ENCODE peak calls at places on chromosomes 13 and 19, in seven cellular contexts. One of them, this sample, is unnamed.

GRCh38 chr13:39347926-39348901 is 254.8 kb downstream of the LHFPL6 start:
- DNase-seq in thoracic aorta: no peak
- DNase-seq in ovary: no peak
- DNase-seq in H1: peak; percentile 52
- DNase-seq in upper lobe of right lung: no peak
- DNase-seq in psoas muscle: no peak
- DNase-seq in fibroblast of lung: no peak
- DNase-seq in this sample: no peak

GRCh38 chr13:98199480-98199879 is 22.4 kb upstream of the RNF113B start:
- DNase-seq in thoracic aorta: no peak
- DNase-seq in ovary: no peak
- DNase-seq in H1: no peak
- DNase-seq in upper lobe of right lung: no peak
- DNase-seq in psoas muscle: no peak
- DNase-seq in fibroblast of lung: no peak
- DNase-seq in this sample: no peak

GRCh38 chr13:105721056-105721455 is 814.4 kb downstream of the EFNB2 start:
- DNase-seq in thoracic aorta: no peak
- DNase-seq in ovary: no peak
- DNase-seq in H1: no peak
- DNase-seq in upper lobe of right lung: no peak
- DNase-seq in psoas muscle: no peak
- DNase-seq in fibroblast of lung: peak; percentile 32
- DNase-seq in this sample: no peak

GRCh38 chr19:47465957-47466356 is 5.7 kb downstream of the SLC8A2 start:
- DNase-seq in thoracic aorta: no peak
- DNase-seq in ovary: no peak
- DNase-seq in H1: no peak
- DNase-seq in upper lobe of right lung: no peak
- DNase-seq in psoas muscle: peak; percentile 32
- DNase-seq in fibroblast of lung: no peak
- DNase-seq in this sample: no peak

GRCh38 chr13:65260938-65261880 is 1968.9 kb downstream of the PCDH9 start:
- DNase-seq in thoracic aorta: no peak
- DNase-seq in ovary: no peak
- DNase-seq in H1: no peak
- DNase-seq in upper lobe of right lung: no peak
- DNase-seq in psoas muscle: no peak
- DNase-seq in fibroblast of lung: no peak
- DNase-seq in this sample: no peak

GRCh38 chr19:30754162-30754561 is 382.0 kb downstream of the ZNF536 start:
- DNase-seq in thoracic aorta: no peak
- DNase-seq in ovary: no peak
- DNase-seq in H1: no peak
- DNase-seq in upper lobe of right lung: no peak
- DNase-seq in psoas muscle: no peak
- DNase-seq in fibroblast of lung: no peak
- DNase-seq in this sample: no peak

GRCh38 chr13:30739646-30740642 is 4.6 kb downstream of the ALOX5AP start:
- DNase-seq in thoracic aorta: no peak
- DNase-seq in ovary: no peak
- DNase-seq in H1: no peak
- DNase-seq in upper lobe of right lung: no peak
- DNase-seq in psoas muscle: no peak
- DNase-seq in fibroblast of lung: peak; percentile 99
- DNase-seq in this sample: no peak

GRCh38 chr19:34305221-34306058 is 51.1 kb downstream of the GARRE1 start:
- DNase-seq in thoracic aorta: no peak
- DNase-seq in ovary: no peak
- DNase-seq in H1: no peak
- DNase-seq in upper lobe of right lung: no peak
- DNase-seq in psoas muscle: no peak
- DNase-seq in fibroblast of lung: peak; percentile 33
- DNase-seq in this sample: no peak

GRCh38 chr13:44237276-44237767 is 136.3 kb upstream of the SERP2 start:
- DNase-seq in thoracic aorta: peak; percentile 51
- DNase-seq in ovary: peak; percentile 62
- DNase-seq in H1: no peak
- DNase-seq in upper lobe of right lung: no peak
- DNase-seq in psoas muscle: peak; percentile 78
- DNase-seq in fibroblast of lung: peak; percentile 92
- DNase-seq in this sample: no peak

GRCh38 chr19:29400917-29401711 is 124.7 kb upstream of the VSTM2B start:
- DNase-seq in thoracic aorta: no peak
- DNase-seq in ovary: no peak
- DNase-seq in H1: no peak
- DNase-seq in upper lobe of right lung: no peak
- DNase-seq in psoas muscle: no peak
- DNase-seq in fibroblast of lung: no peak
- DNase-seq in this sample: no peak

GRCh38 chr19:4722671-4723464 is 774 bp downstream of the DPP9 start:
- DNase-seq in thoracic aorta: no peak
- DNase-seq in ovary: peak; percentile 83
- DNase-seq in H1: no peak
- DNase-seq in upper lobe of right lung: no peak
- DNase-seq in psoas muscle: peak; percentile 78
- DNase-seq in fibroblast of lung: peak; percentile 73
- DNase-seq in this sample: no peak

GRCh38 chr19:43438291-43439162 is 23.8 kb downstream of the TEX101 start:
- DNase-seq in thoracic aorta: no peak
- DNase-seq in ovary: no peak
- DNase-seq in H1: no peak
- DNase-seq in upper lobe of right lung: no peak
- DNase-seq in psoas muscle: no peak
- DNase-seq in fibroblast of lung: peak; percentile 53
- DNase-seq in this sample: no peak

GRCh38 chr13:44147648-44148047 is 226.0 kb upstream of the SERP2 start:
- DNase-seq in thoracic aorta: no peak
- DNase-seq in ovary: no peak
- DNase-seq in H1: no peak
- DNase-seq in upper lobe of right lung: no peak
- DNase-seq in psoas muscle: no peak
- DNase-seq in fibroblast of lung: no peak
- DNase-seq in this sample: no peak

GRCh38 chr13:27535546-27535945 is 84.8 kb downstream of the LNX2 start:
- DNase-seq in thoracic aorta: no peak
- DNase-seq in ovary: no peak
- DNase-seq in H1: no peak
- DNase-seq in upper lobe of right lung: no peak
- DNase-seq in psoas muscle: no peak
- DNase-seq in fibroblast of lung: no peak
- DNase-seq in this sample: no peak

GRCh38 chr13:29861694-29862110 is 11.3 kb upstream of the UBL3 start:
- DNase-seq in thoracic aorta: no peak
- DNase-seq in ovary: no peak
- DNase-seq in H1: no peak
- DNase-seq in upper lobe of right lung: no peak
- DNase-seq in psoas muscle: no peak
- DNase-seq in fibroblast of lung: peak; percentile 98
- DNase-seq in this sample: no peak

GRCh38 chr13:39682788-39683187 is 27.3 kb downstream of the COG6 start:
- DNase-seq in thoracic aorta: no peak
- DNase-seq in ovary: no peak
- DNase-seq in H1: no peak
- DNase-seq in upper lobe of right lung: no peak
- DNase-seq in psoas muscle: no peak
- DNase-seq in fibroblast of lung: no peak
- DNase-seq in this sample: no peak

GRCh38 chr13:112210401-112210800 is 143.5 kb downstream of the SOX1 start:
- DNase-seq in thoracic aorta: no peak
- DNase-seq in ovary: no peak
- DNase-seq in H1: no peak
- DNase-seq in upper lobe of right lung: no peak
- DNase-seq in psoas muscle: no peak
- DNase-seq in fibroblast of lung: no peak
- DNase-seq in this sample: no peak

GRCh38 chr19:1163934-1164683 is 10.0 kb downstream of the SBNO2 start:
- DNase-seq in thoracic aorta: no peak
- DNase-seq in ovary: no peak
- DNase-seq in H1: no peak
- DNase-seq in upper lobe of right lung: no peak
- DNase-seq in psoas muscle: peak; percentile 85
- DNase-seq in fibroblast of lung: no peak
- DNase-seq in this sample: no peak

GRCh38 chr13:26308836-26309235 is 54.9 kb downstream of the CDK8 start:
- DNase-seq in thoracic aorta: no peak
- DNase-seq in ovary: no peak
- DNase-seq in H1: no peak
- DNase-seq in upper lobe of right lung: no peak
- DNase-seq in psoas muscle: no peak
- DNase-seq in fibroblast of lung: no peak
- DNase-seq in this sample: no peak

GRCh38 chr13:101092985-101093384 is 323.3 kb downstream of the NALCN start:
- DNase-seq in thoracic aorta: no peak
- DNase-seq in ovary: no peak
- DNase-seq in H1: no peak
- DNase-seq in upper lobe of right lung: no peak
- DNase-seq in psoas muscle: no peak
- DNase-seq in fibroblast of lung: no peak
- DNase-seq in this sample: no peak

GRCh38 chr19:51784922-51785690 is 9.9 kb upstream of the FPR3 start:
- DNase-seq in thoracic aorta: peak; percentile 21
- DNase-seq in ovary: no peak
- DNase-seq in H1: no peak
- DNase-seq in upper lobe of right lung: peak; percentile 70
- DNase-seq in psoas muscle: peak; percentile 67
- DNase-seq in fibroblast of lung: peak; percentile 71
- DNase-seq in this sample: no peak

GRCh38 chr19:47379398-47379938 is 30.4 kb downstream of the DHX34 start:
- DNase-seq in thoracic aorta: no peak
- DNase-seq in ovary: no peak
- DNase-seq in H1: no peak
- DNase-seq in upper lobe of right lung: no peak
- DNase-seq in psoas muscle: peak; percentile 75
- DNase-seq in fibroblast of lung: no peak
- DNase-seq in this sample: no peak

GRCh38 chr19:44551850-44552249 is 22.4 kb upstream of the CEACAM20 start:
- DNase-seq in thoracic aorta: no peak
- DNase-seq in ovary: no peak
- DNase-seq in H1: no peak
- DNase-seq in upper lobe of right lung: no peak
- DNase-seq in psoas muscle: no peak
- DNase-seq in fibroblast of lung: no peak
- DNase-seq in this sample: no peak

GRCh38 chr19:955803-956746 is 28.1 kb upstream of the WDR18 start:
- DNase-seq in thoracic aorta: no peak
- DNase-seq in ovary: no peak
- DNase-seq in H1: no peak
- DNase-seq in upper lobe of right lung: no peak
- DNase-seq in psoas muscle: no peak
- DNase-seq in fibroblast of lung: no peak
- DNase-seq in this sample: no peak

GRCh38 chr19:35745328-35746086 is at the start of the genes PSENEN and U2AF1L4:
- DNase-seq in thoracic aorta: peak; percentile 93
- DNase-seq in ovary: peak; percentile 98
- DNase-seq in H1: peak; percentile 92
- DNase-seq in upper lobe of right lung: peak; percentile 98
- DNase-seq in psoas muscle: peak; percentile 98
- DNase-seq in fibroblast of lung: peak; percentile 99
- DNase-seq in this sample: peak; percentile 87

GRCh38 chr19:35750167-35750566 is 1.8 kb downstream of the LIN37 start:
- DNase-seq in thoracic aorta: no peak
- DNase-seq in ovary: no peak
- DNase-seq in H1: no peak
- DNase-seq in upper lobe of right lung: no peak
- DNase-seq in psoas muscle: no peak
- DNase-seq in fibroblast of lung: no peak
- DNase-seq in this sample: no peak

GRCh38 chr19:35746556-35746955 is 1.1 kb downstream of the PSENEN start:
- DNase-seq in thoracic aorta: no peak
- DNase-seq in ovary: no peak
- DNase-seq in H1: no peak
- DNase-seq in upper lobe of right lung: no peak
- DNase-seq in psoas muscle: no peak
- DNase-seq in fibroblast of lung: no peak
- DNase-seq in this sample: no peak

GRCh38 chr19:35746087-35746462 is 624 bp downstream of the PSENEN start:
- DNase-seq in thoracic aorta: no peak
- DNase-seq in ovary: no peak
- DNase-seq in H1: no peak
- DNase-seq in upper lobe of right lung: no peak
- DNase-seq in psoas muscle: no peak
- DNase-seq in fibroblast of lung: no peak
- DNase-seq in this sample: no peak

GRCh38 chr19:35748106-35749020 is at the start of gene LIN37:
- DNase-seq in thoracic aorta: peak; percentile 99
- DNase-seq in ovary: peak; percentile 98
- DNase-seq in H1: peak; percentile 99
- DNase-seq in upper lobe of right lung: peak; percentile 99
- DNase-seq in psoas muscle: peak; percentile 99
- DNase-seq in fibroblast of lung: peak; percentile 98
- DNase-seq in this sample: peak; percentile 98
- TF ChIP-seq CTCF in thoracic aorta: no peak
- TF ChIP-seq CTCF in ovary: peak; percentile 19
- TF ChIP-seq CTCF in H1: no peak
- TF ChIP-seq CTCF in upper lobe of right lung: no peak
- TF ChIP-seq CTCF in psoas muscle: no peak
- TF ChIP-seq CTCF in fibroblast of lung: no peak
- TF ChIP-seq CTCF in this sample: no peak

DNA sequence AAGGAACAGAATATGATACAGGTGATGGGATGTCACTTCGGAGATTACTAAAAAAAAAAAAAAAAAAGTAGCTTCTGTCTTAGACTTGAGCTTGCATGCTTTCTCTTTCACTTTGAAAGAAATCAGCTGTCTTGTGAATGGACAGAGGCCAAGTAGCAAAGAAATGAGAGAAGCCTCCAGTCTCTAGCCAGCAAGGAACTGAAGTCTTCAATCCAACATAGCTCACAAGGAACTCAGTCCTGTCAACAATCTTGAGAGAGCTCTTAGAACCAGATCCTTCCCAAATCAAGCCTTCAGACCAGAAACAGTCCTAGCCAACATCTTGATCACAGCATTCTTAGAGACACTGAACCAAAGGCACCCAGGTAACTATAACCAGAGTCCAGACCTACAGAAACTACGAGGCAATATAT is 7.7 kb downstream of the N4BP2L2 start:
- DNase-seq in thoracic aorta: no peak
- DNase-seq in ovary: no peak
- DNase-seq in H1: no peak
- DNase-seq in upper lobe of right lung: no peak
- DNase-seq in psoas muscle: no peak
- DNase-seq in fibroblast of lung: peak; percentile 71
- DNase-seq in this sample: no peak
- H3K4me1 ChIP-seq in thoracic aorta: peaks cover 58% of the 10 kb centered on the region
- H3K4me1 ChIP-seq in ovary: peaks cover 8% of the 10 kb centered on the region
- H3K4me1 ChIP-seq in H1: no peaks in the 10 kb centered on the region
- H3K4me1 ChIP-seq in upper lobe of right lung: peaks cover 55% of the 10 kb centered on the region
- H3K4me1 ChIP-seq in psoas muscle: peaks cover 78% of the 10 kb centered on the region
- H3K4me1 ChIP-seq in fibroblast of lung: peaks cover 6% of the 10 kb centered on the region
- H3K4me1 ChIP-seq in this sample: peaks cover 8% of the 10 kb centered on the region

GRCh38 chr13:77896536-77896935 is 22.1 kb downstream of the EDNRB start:
- DNase-seq in thoracic aorta: no peak
- DNase-seq in ovary: no peak
- DNase-seq in H1: no peak
- DNase-seq in upper lobe of right lung: no peak
- DNase-seq in psoas muscle: no peak
- DNase-seq in fibroblast of lung: peak; percentile 8
- DNase-seq in this sample: no peak
- H3K4me3 ChIP-seq in thoracic aorta: peak overlapping the region; percentile 8
- H3K4me3 ChIP-seq in ovary: no peak overlapping the region
- H3K4me3 ChIP-seq in H1: no peak overlapping the region
- H3K4me3 ChIP-seq in upper lobe of right lung: no peak overlapping the region
- H3K4me3 ChIP-seq in psoas muscle: no peak overlapping the region
- H3K4me3 ChIP-seq in fibroblast of lung: no peak overlapping the region
- H3K4me3 ChIP-seq in this sample: no peak overlapping the region

GRCh38 chr13:108121406-108121805 is 93.9 kb downstream of the LIG4 start:
- DNase-seq in thoracic aorta: no peak
- DNase-seq in ovary: no peak
- DNase-seq in H1: no peak
- DNase-seq in upper lobe of right lung: no peak
- DNase-seq in psoas muscle: no peak
- DNase-seq in fibroblast of lung: no peak
- DNase-seq in this sample: no peak
- TF ChIP-seq CTCF in thoracic aorta: no peak
- TF ChIP-seq CTCF in ovary: no peak
- TF ChIP-seq CTCF in H1: no peak
- TF ChIP-seq CTCF in upper lobe of right lung: no peak
- TF ChIP-seq CTCF in psoas muscle: no peak
- TF ChIP-seq CTCF in fibroblast of lung: no peak
- TF ChIP-seq CTCF in this sample: no peak

This sample was measured in esophagus squamous epithelium.